ENCODE peak calls at places on chromosomes 5 and 9, in ten cellular contexts. One of them, this sample, is unnamed.

GRCh38 chr9:70220216-70220615 is 38.6 kb upstream of the SMC5 start:
- DNase-seq in DMS 273 treated with DMSO at 0.1 percent for 48 hours: no peak
- DNase-seq in immature natural killer cell: no peak
- DNase-seq in fibroblast of the aortic adventitia: no peak
- DNase-seq in stimulated activated CD8-positive, alpha-beta memory T cell treated with anti-CD3 and anti-CD28 coated beads, Interleukin-4, amount 100 ng/mL, for 24 hours: no peak
- DNase-seq in stimulated activated effector memory CD8-positive, alpha-beta T cell treated with anti-CD3 and anti-CD28 coated beads, Interleukin-12 subunit alpha, Interleukin-12 subunit beta, amount 100 ng/mL, for 72 hours: no peak
- DNase-seq in Calu3: no peak
- DNase-seq in CD8-positive, alpha-beta memory T cell: no peak
- DNase-seq in cardiac septum: no peak
- DNase-seq in lung microvascular endothelial cell: no peak
- DNase-seq in this sample: no peak

GRCh38 chr5:44881266-44881665 is 72.5 kb downstream of the MRPS30 start:
- DNase-seq in DMS 273 treated with DMSO at 0.1 percent for 48 hours: no peak
- DNase-seq in lung microvascular endothelial cell: no peak
- DNase-seq in Calu3: peak
- DNase-seq in immature natural killer cell: no peak
- DNase-seq in fibroblast of the aortic adventitia: no peak
- DNase-seq in stimulated activated effector memory CD8-positive, alpha-beta T cell treated with anti-CD3 and anti-CD28 coated beads, Interleukin-12 subunit alpha, Interleukin-12 subunit beta, amount 100 ng/mL, for 72 hours: no peak
- DNase-seq in cardiac septum: no peak
- DNase-seq in stimulated activated CD8-positive, alpha-beta memory T cell treated with anti-CD3 and anti-CD28 coated beads, Interleukin-4, amount 100 ng/mL, for 24 hours: no peak
- DNase-seq in CD8-positive, alpha-beta memory T cell: no peak
- DNase-seq in this sample: no peak

GRCh38 chr5:144191998-144192397 is 21.3 kb downstream of the KCTD16 start:
- DNase-seq in stimulated activated CD8-positive, alpha-beta memory T cell treated with anti-CD3 and anti-CD28 coated beads, Interleukin-4, amount 100 ng/mL, for 24 hours: no peak
- DNase-seq in fibroblast of the aortic adventitia: peak
- DNase-seq in stimulated activated effector memory CD8-positive, alpha-beta T cell treated with anti-CD3 and anti-CD28 coated beads, Interleukin-12 subunit alpha, Interleukin-12 subunit beta, amount 100 ng/mL, for 72 hours: no peak
- DNase-seq in lung microvascular endothelial cell: peak
- DNase-seq in CD8-positive, alpha-beta memory T cell: peak
- DNase-seq in DMS 273 treated with DMSO at 0.1 percent for 48 hours: no peak
- DNase-seq in Calu3: peak
- DNase-seq in immature natural killer cell: peak
- DNase-seq in cardiac septum: no peak
- DNase-seq in this sample: no peak

GRCh38 chr5:148186248-148187003 is 16.4 kb upstream of the SPINK6 start:
- DNase-seq in CD8-positive, alpha-beta memory T cell: no peak
- DNase-seq in Calu3: peak
- DNase-seq in fibroblast of the aortic adventitia: peak
- DNase-seq in stimulated activated effector memory CD8-positive, alpha-beta T cell treated with anti-CD3 and anti-CD28 coated beads, Interleukin-12 subunit alpha, Interleukin-12 subunit beta, amount 100 ng/mL, for 72 hours: no peak
- DNase-seq in lung microvascular endothelial cell: peak
- DNase-seq in stimulated activated CD8-positive, alpha-beta memory T cell treated with anti-CD3 and anti-CD28 coated beads, Interleukin-4, amount 100 ng/mL, for 24 hours: no peak
- DNase-seq in cardiac septum: no peak
- DNase-seq in DMS 273 treated with DMSO at 0.1 percent for 48 hours: no peak
- DNase-seq in immature natural killer cell: no peak
- DNase-seq in this sample: no peak

GRCh38 chr9:130029223-130029583 is 13.8 kb downstream of the FNBP1 start:
- DNase-seq in DMS 273 treated with DMSO at 0.1 percent for 48 hours: no peak
- DNase-seq in CD8-positive, alpha-beta memory T cell: no peak
- DNase-seq in lung microvascular endothelial cell: no peak
- DNase-seq in Calu3: no peak
- DNase-seq in stimulated activated CD8-positive, alpha-beta memory T cell treated with anti-CD3 and anti-CD28 coated beads, Interleukin-4, amount 100 ng/mL, for 24 hours: no peak
- DNase-seq in stimulated activated effector memory CD8-positive, alpha-beta T cell treated with anti-CD3 and anti-CD28 coated beads, Interleukin-12 subunit alpha, Interleukin-12 subunit beta, amount 100 ng/mL, for 72 hours: no peak
- DNase-seq in cardiac septum: no peak
- DNase-seq in fibroblast of the aortic adventitia: no peak
- DNase-seq in immature natural killer cell: no peak
- DNase-seq in this sample: no peak

GRCh38 chr5:105684799-105685198 is 1985.9 kb downstream of the EFNA5 start:
- DNase-seq in immature natural killer cell: no peak
- DNase-seq in DMS 273 treated with DMSO at 0.1 percent for 48 hours: no peak
- DNase-seq in cardiac septum: no peak
- DNase-seq in fibroblast of the aortic adventitia: no peak
- DNase-seq in stimulated activated CD8-positive, alpha-beta memory T cell treated with anti-CD3 and anti-CD28 coated beads, Interleukin-4, amount 100 ng/mL, for 24 hours: no peak
- DNase-seq in Calu3: no peak
- DNase-seq in CD8-positive, alpha-beta memory T cell: no peak
- DNase-seq in stimulated activated effector memory CD8-positive, alpha-beta T cell treated with anti-CD3 and anti-CD28 coated beads, Interleukin-12 subunit alpha, Interleukin-12 subunit beta, amount 100 ng/mL, for 72 hours: no peak
- DNase-seq in lung microvascular endothelial cell: no peak
- DNase-seq in this sample: no peak

GRCh38 chr9:29697011-29697410 is 2123.7 kb upstream of the C9orf72 start:
- DNase-seq in CD8-positive, alpha-beta memory T cell: no peak
- DNase-seq in lung microvascular endothelial cell: no peak
- DNase-seq in stimulated activated effector memory CD8-positive, alpha-beta T cell treated with anti-CD3 and anti-CD28 coated beads, Interleukin-12 subunit alpha, Interleukin-12 subunit beta, amount 100 ng/mL, for 72 hours: no peak
- DNase-seq in DMS 273 treated with DMSO at 0.1 percent for 48 hours: no peak
- DNase-seq in fibroblast of the aortic adventitia: peak
- DNase-seq in immature natural killer cell: no peak
- DNase-seq in stimulated activated CD8-positive, alpha-beta memory T cell treated with anti-CD3 and anti-CD28 coated beads, Interleukin-4, amount 100 ng/mL, for 24 hours: no peak
- DNase-seq in Calu3: no peak
- DNase-seq in cardiac septum: no peak
- DNase-seq in this sample: no peak

GRCh38 chr5:65462139-65462705 is 19.5 kb downstream of the ADAMTS6 start:
- DNase-seq in Calu3: no peak
- DNase-seq in CD8-positive, alpha-beta memory T cell: no peak
- DNase-seq in fibroblast of the aortic adventitia: peak
- DNase-seq in DMS 273 treated with DMSO at 0.1 percent for 48 hours: no peak
- DNase-seq in immature natural killer cell: no peak
- DNase-seq in cardiac septum: no peak
- DNase-seq in stimulated activated CD8-positive, alpha-beta memory T cell treated with anti-CD3 and anti-CD28 coated beads, Interleukin-4, amount 100 ng/mL, for 24 hours: no peak
- DNase-seq in stimulated activated effector memory CD8-positive, alpha-beta T cell treated with anti-CD3 and anti-CD28 coated beads, Interleukin-12 subunit alpha, Interleukin-12 subunit beta, amount 100 ng/mL, for 72 hours: no peak
- DNase-seq in lung microvascular endothelial cell: no peak
- DNase-seq in this sample: no peak

GRCh38 chr5:140481758-140482157 is 65.7 kb upstream of the EIF4EBP3 start:
- DNase-seq in DMS 273 treated with DMSO at 0.1 percent for 48 hours: no peak
- DNase-seq in cardiac septum: no peak
- DNase-seq in CD8-positive, alpha-beta memory T cell: no peak
- DNase-seq in lung microvascular endothelial cell: peak
- DNase-seq in immature natural killer cell: no peak
- DNase-seq in Calu3: no peak
- DNase-seq in stimulated activated CD8-positive, alpha-beta memory T cell treated with anti-CD3 and anti-CD28 coated beads, Interleukin-4, amount 100 ng/mL, for 24 hours: no peak
- DNase-seq in stimulated activated effector memory CD8-positive, alpha-beta T cell treated with anti-CD3 and anti-CD28 coated beads, Interleukin-12 subunit alpha, Interleukin-12 subunit beta, amount 100 ng/mL, for 72 hours: no peak
- DNase-seq in fibroblast of the aortic adventitia: peak
- DNase-seq in this sample: no peak

GRCh38 chr9:136886610-136887597 is 588 bp downstream of the TRAF2 start:
- DNase-seq in CD8-positive, alpha-beta memory T cell: no peak
- DNase-seq in immature natural killer cell: peak
- DNase-seq in Calu3: peak
- DNase-seq in fibroblast of the aortic adventitia: peak
- DNase-seq in stimulated activated effector memory CD8-positive, alpha-beta T cell treated with anti-CD3 and anti-CD28 coated beads, Interleukin-12 subunit alpha, Interleukin-12 subunit beta, amount 100 ng/mL, for 72 hours: no peak
- DNase-seq in DMS 273 treated with DMSO at 0.1 percent for 48 hours: no peak
- DNase-seq in cardiac septum: no peak
- DNase-seq in stimulated activated CD8-positive, alpha-beta memory T cell treated with anti-CD3 and anti-CD28 coated beads, Interleukin-4, amount 100 ng/mL, for 24 hours: peak
- DNase-seq in lung microvascular endothelial cell: peak
- DNase-seq in this sample: peak

GRCh38 chr9:125971050-125971449 is 223.9 kb downstream of the PBX3 start:
- DNase-seq in DMS 273 treated with DMSO at 0.1 percent for 48 hours: no peak
- DNase-seq in CD8-positive, alpha-beta memory T cell: no peak
- DNase-seq in cardiac septum: no peak
- DNase-seq in immature natural killer cell: no peak
- DNase-seq in Calu3: no peak
- DNase-seq in lung microvascular endothelial cell: no peak
- DNase-seq in stimulated activated CD8-positive, alpha-beta memory T cell treated with anti-CD3 and anti-CD28 coated beads, Interleukin-4, amount 100 ng/mL, for 24 hours: no peak
- DNase-seq in fibroblast of the aortic adventitia: no peak
- DNase-seq in stimulated activated effector memory CD8-positive, alpha-beta T cell treated with anti-CD3 and anti-CD28 coated beads, Interleukin-12 subunit alpha, Interleukin-12 subunit beta, amount 100 ng/mL, for 72 hours: no peak
- DNase-seq in this sample: no peak

GRCh38 chr5:125486634-125487033 is 740.2 kb upstream of the ZNF608 start:
- DNase-seq in DMS 273 treated with DMSO at 0.1 percent for 48 hours: no peak
- DNase-seq in fibroblast of the aortic adventitia: peak
- DNase-seq in stimulated activated effector memory CD8-positive, alpha-beta T cell treated with anti-CD3 and anti-CD28 coated beads, Interleukin-12 subunit alpha, Interleukin-12 subunit beta, amount 100 ng/mL, for 72 hours: no peak
- DNase-seq in lung microvascular endothelial cell: peak
- DNase-seq in Calu3: no peak
- DNase-seq in cardiac septum: no peak
- DNase-seq in stimulated activated CD8-positive, alpha-beta memory T cell treated with anti-CD3 and anti-CD28 coated beads, Interleukin-4, amount 100 ng/mL, for 24 hours: no peak
- DNase-seq in immature natural killer cell: no peak
- DNase-seq in CD8-positive, alpha-beta memory T cell: no peak
- DNase-seq in this sample: no peak

GRCh38 chr5:177427211-177427822 is 841 bp downstream of the GRK6 start:
- DNase-seq in lung microvascular endothelial cell: peak
- DNase-seq in CD8-positive, alpha-beta memory T cell: no peak
- DNase-seq in DMS 273 treated with DMSO at 0.1 percent for 48 hours: no peak
- DNase-seq in fibroblast of the aortic adventitia: no peak
- DNase-seq in stimulated activated CD8-positive, alpha-beta memory T cell treated with anti-CD3 and anti-CD28 coated beads, Interleukin-4, amount 100 ng/mL, for 24 hours: no peak
- DNase-seq in immature natural killer cell: no peak
- DNase-seq in stimulated activated effector memory CD8-positive, alpha-beta T cell treated with anti-CD3 and anti-CD28 coated beads, Interleukin-12 subunit alpha, Interleukin-12 subunit beta, amount 100 ng/mL, for 72 hours: no peak
- DNase-seq in Calu3: no peak
- DNase-seq in cardiac septum: no peak
- DNase-seq in this sample: no peak

GRCh38 chr9:76463211-76463610 is 4.2 kb downstream of the GCNT1 start:
- DNase-seq in cardiac septum: no peak
- DNase-seq in CD8-positive, alpha-beta memory T cell: no peak
- DNase-seq in fibroblast of the aortic adventitia: no peak
- DNase-seq in stimulated activated effector memory CD8-positive, alpha-beta T cell treated with anti-CD3 and anti-CD28 coated beads, Interleukin-12 subunit alpha, Interleukin-12 subunit beta, amount 100 ng/mL, for 72 hours: no peak
- DNase-seq in stimulated activated CD8-positive, alpha-beta memory T cell treated with anti-CD3 and anti-CD28 coated beads, Interleukin-4, amount 100 ng/mL, for 24 hours: no peak
- DNase-seq in Calu3: no peak
- DNase-seq in immature natural killer cell: no peak
- DNase-seq in DMS 273 treated with DMSO at 0.1 percent for 48 hours: no peak
- DNase-seq in lung microvascular endothelial cell: no peak
- DNase-seq in this sample: no peak

GRCh38 chr5:139642213-139642612 is 5.9 kb upstream of the CXXC5 start:
- DNase-seq in stimulated activated effector memory CD8-positive, alpha-beta T cell treated with anti-CD3 and anti-CD28 coated beads, Interleukin-12 subunit alpha, Interleukin-12 subunit beta, amount 100 ng/mL, for 72 hours: no peak
- DNase-seq in Calu3: no peak
- DNase-seq in lung microvascular endothelial cell: no peak
- DNase-seq in stimulated activated CD8-positive, alpha-beta memory T cell treated with anti-CD3 and anti-CD28 coated beads, Interleukin-4, amount 100 ng/mL, for 24 hours: no peak
- DNase-seq in CD8-positive, alpha-beta memory T cell: no peak
- DNase-seq in fibroblast of the aortic adventitia: no peak
- DNase-seq in immature natural killer cell: no peak
- DNase-seq in DMS 273 treated with DMSO at 0.1 percent for 48 hours: no peak
- DNase-seq in cardiac septum: peak
- DNase-seq in this sample: no peak

GRCh38 chr5:77418601-77419591 is 73.2 kb downstream of the WDR41 start:
- DNase-seq in stimulated activated CD8-positive, alpha-beta memory T cell treated with anti-CD3 and anti-CD28 coated beads, Interleukin-4, amount 100 ng/mL, for 24 hours: no peak
- DNase-seq in DMS 273 treated with DMSO at 0.1 percent for 48 hours: no peak
- DNase-seq in cardiac septum: no peak
- DNase-seq in Calu3: no peak
- DNase-seq in CD8-positive, alpha-beta memory T cell: no peak
- DNase-seq in immature natural killer cell: no peak
- DNase-seq in stimulated activated effector memory CD8-positive, alpha-beta T cell treated with anti-CD3 and anti-CD28 coated beads, Interleukin-12 subunit alpha, Interleukin-12 subunit beta, amount 100 ng/mL, for 72 hours: no peak
- DNase-seq in fibroblast of the aortic adventitia: no peak
- DNase-seq in lung microvascular endothelial cell: no peak
- DNase-seq in this sample: no peak

GRCh38 chr9:133247632-133248031 is 27.4 kb downstream of the ABO start:
- DNase-seq in fibroblast of the aortic adventitia: no peak
- DNase-seq in immature natural killer cell: no peak
- DNase-seq in stimulated activated CD8-positive, alpha-beta memory T cell treated with anti-CD3 and anti-CD28 coated beads, Interleukin-4, amount 100 ng/mL, for 24 hours: no peak
- DNase-seq in CD8-positive, alpha-beta memory T cell: no peak
- DNase-seq in stimulated activated effector memory CD8-positive, alpha-beta T cell treated with anti-CD3 and anti-CD28 coated beads, Interleukin-12 subunit alpha, Interleukin-12 subunit beta, amount 100 ng/mL, for 72 hours: no peak
- DNase-seq in cardiac septum: no peak
- DNase-seq in lung microvascular endothelial cell: no peak
- DNase-seq in Calu3: no peak
- DNase-seq in DMS 273 treated with DMSO at 0.1 percent for 48 hours: no peak
- DNase-seq in this sample: no peak

GRCh38 chr9:130200038-130200979 is 28.1 kb downstream of the NCS1 start:
- DNase-seq in stimulated activated effector memory CD8-positive, alpha-beta T cell treated with anti-CD3 and anti-CD28 coated beads, Interleukin-12 subunit alpha, Interleukin-12 subunit beta, amount 100 ng/mL, for 72 hours: no peak
- DNase-seq in Calu3: no peak
- DNase-seq in DMS 273 treated with DMSO at 0.1 percent for 48 hours: no peak
- DNase-seq in CD8-positive, alpha-beta memory T cell: no peak
- DNase-seq in stimulated activated CD8-positive, alpha-beta memory T cell treated with anti-CD3 and anti-CD28 coated beads, Interleukin-4, amount 100 ng/mL, for 24 hours: no peak
- DNase-seq in cardiac septum: no peak
- DNase-seq in immature natural killer cell: no peak
- DNase-seq in fibroblast of the aortic adventitia: no peak
- DNase-seq in lung microvascular endothelial cell: no peak
- DNase-seq in this sample: no peak

GRCh38 chr5:145944328-145944727 is 8.0 kb downstream of the SH3RF2 start:
- DNase-seq in stimulated activated effector memory CD8-positive, alpha-beta T cell treated with anti-CD3 and anti-CD28 coated beads, Interleukin-12 subunit alpha, Interleukin-12 subunit beta, amount 100 ng/mL, for 72 hours: no peak
- DNase-seq in lung microvascular endothelial cell: no peak
- DNase-seq in DMS 273 treated with DMSO at 0.1 percent for 48 hours: no peak
- DNase-seq in immature natural killer cell: no peak
- DNase-seq in CD8-positive, alpha-beta memory T cell: no peak
- DNase-seq in fibroblast of the aortic adventitia: no peak
- DNase-seq in stimulated activated CD8-positive, alpha-beta memory T cell treated with anti-CD3 and anti-CD28 coated beads, Interleukin-4, amount 100 ng/mL, for 24 hours: no peak
- DNase-seq in Calu3: no peak
- DNase-seq in cardiac septum: no peak
- DNase-seq in this sample: no peak

GRCh38 chr5:112743631-112744030 is 5.9 kb downstream of the APC start:
- DNase-seq in immature natural killer cell: no peak
- DNase-seq in Calu3: no peak
- DNase-seq in fibroblast of the aortic adventitia: no peak
- DNase-seq in cardiac septum: no peak
- DNase-seq in lung microvascular endothelial cell: no peak
- DNase-seq in DMS 273 treated with DMSO at 0.1 percent for 48 hours: no peak
- DNase-seq in stimulated activated CD8-positive, alpha-beta memory T cell treated with anti-CD3 and anti-CD28 coated beads, Interleukin-4, amount 100 ng/mL, for 24 hours: no peak
- DNase-seq in stimulated activated effector memory CD8-positive, alpha-beta T cell treated with anti-CD3 and anti-CD28 coated beads, Interleukin-12 subunit alpha, Interleukin-12 subunit beta, amount 100 ng/mL, for 72 hours: no peak
- DNase-seq in CD8-positive, alpha-beta memory T cell: no peak
- DNase-seq in this sample: no peak

GRCh38 chr5:36792560-36793180 is 83.9 kb upstream of the NIPBL start:
- DNase-seq in lung microvascular endothelial cell: no peak
- DNase-seq in cardiac septum: no peak
- DNase-seq in Calu3: no peak
- DNase-seq in stimulated activated CD8-positive, alpha-beta memory T cell treated with anti-CD3 and anti-CD28 coated beads, Interleukin-4, amount 100 ng/mL, for 24 hours: no peak
- DNase-seq in immature natural killer cell: no peak
- DNase-seq in CD8-positive, alpha-beta memory T cell: no peak
- DNase-seq in fibroblast of the aortic adventitia: no peak
- DNase-seq in DMS 273 treated with DMSO at 0.1 percent for 48 hours: no peak
- DNase-seq in stimulated activated effector memory CD8-positive, alpha-beta T cell treated with anti-CD3 and anti-CD28 coated beads, Interleukin-12 subunit alpha, Interleukin-12 subunit beta, amount 100 ng/mL, for 72 hours: no peak
- DNase-seq in this sample: no peak

GRCh38 chr5:113047234-113047633 is 70.6 kb downstream of the DCP2 start:
- DNase-seq in DMS 273 treated with DMSO at 0.1 percent for 48 hours: no peak
- DNase-seq in fibroblast of the aortic adventitia: peak
- DNase-seq in lung microvascular endothelial cell: no peak
- DNase-seq in stimulated activated effector memory CD8-positive, alpha-beta T cell treated with anti-CD3 and anti-CD28 coated beads, Interleukin-12 subunit alpha, Interleukin-12 subunit beta, amount 100 ng/mL, for 72 hours: no peak
- DNase-seq in CD8-positive, alpha-beta memory T cell: no peak
- DNase-seq in immature natural killer cell: no peak
- DNase-seq in cardiac septum: no peak
- DNase-seq in Calu3: peak
- DNase-seq in stimulated activated CD8-positive, alpha-beta memory T cell treated with anti-CD3 and anti-CD28 coated beads, Interleukin-4, amount 100 ng/mL, for 24 hours: no peak
- DNase-seq in this sample: no peak

GRCh38 chr5:108560581-108560980 is 178.7 kb upstream of the FBXL17 start:
- DNase-seq in stimulated activated CD8-positive, alpha-beta memory T cell treated with anti-CD3 and anti-CD28 coated beads, Interleukin-4, amount 100 ng/mL, for 24 hours: no peak
- DNase-seq in stimulated activated effector memory CD8-positive, alpha-beta T cell treated with anti-CD3 and anti-CD28 coated beads, Interleukin-12 subunit alpha, Interleukin-12 subunit beta, amount 100 ng/mL, for 72 hours: no peak
- DNase-seq in fibroblast of the aortic adventitia: peak
- DNase-seq in cardiac septum: no peak
- DNase-seq in lung microvascular endothelial cell: no peak
- DNase-seq in DMS 273 treated with DMSO at 0.1 percent for 48 hours: no peak
- DNase-seq in CD8-positive, alpha-beta memory T cell: no peak
- DNase-seq in immature natural killer cell: no peak
- DNase-seq in Calu3: no peak
- DNase-seq in this sample: no peak

GRCh38 chr5:60493372-60493771 is 206.6 kb downstream of the DEPDC1B start:
- DNase-seq in cardiac septum: no peak
- DNase-seq in immature natural killer cell: no peak
- DNase-seq in fibroblast of the aortic adventitia: no peak
- DNase-seq in Calu3: no peak
- DNase-seq in stimulated activated CD8-positive, alpha-beta memory T cell treated with anti-CD3 and anti-CD28 coated beads, Interleukin-4, amount 100 ng/mL, for 24 hours: no peak
- DNase-seq in stimulated activated effector memory CD8-positive, alpha-beta T cell treated with anti-CD3 and anti-CD28 coated beads, Interleukin-12 subunit alpha, Interleukin-12 subunit beta, amount 100 ng/mL, for 72 hours: no peak
- DNase-seq in lung microvascular endothelial cell: no peak
- DNase-seq in CD8-positive, alpha-beta memory T cell: no peak
- DNase-seq in DMS 273 treated with DMSO at 0.1 percent for 48 hours: no peak
- DNase-seq in this sample: no peak

GRCh38 chr5:151202381-151203139 is 21.3 kb downstream of the CCDC69 start:
- DNase-seq in stimulated activated effector memory CD8-positive, alpha-beta T cell treated with anti-CD3 and anti-CD28 coated beads, Interleukin-12 subunit alpha, Interleukin-12 subunit beta, amount 100 ng/mL, for 72 hours: no peak
- DNase-seq in Calu3: no peak
- DNase-seq in CD8-positive, alpha-beta memory T cell: peak
- DNase-seq in DMS 273 treated with DMSO at 0.1 percent for 48 hours: no peak
- DNase-seq in immature natural killer cell: peak
- DNase-seq in lung microvascular endothelial cell: peak
- DNase-seq in cardiac septum: no peak
- DNase-seq in stimulated activated CD8-positive, alpha-beta memory T cell treated with anti-CD3 and anti-CD28 coated beads, Interleukin-4, amount 100 ng/mL, for 24 hours: no peak
- DNase-seq in fibroblast of the aortic adventitia: peak
- DNase-seq in this sample: no peak

GRCh38 chr5:58185397-58186195 is 274.3 kb downstream of the PLK2 start:
- DNase-seq in lung microvascular endothelial cell: no peak
- DNase-seq in DMS 273 treated with DMSO at 0.1 percent for 48 hours: no peak
- DNase-seq in fibroblast of the aortic adventitia: no peak
- DNase-seq in cardiac septum: no peak
- DNase-seq in stimulated activated effector memory CD8-positive, alpha-beta T cell treated with anti-CD3 and anti-CD28 coated beads, Interleukin-12 subunit alpha, Interleukin-12 subunit beta, amount 100 ng/mL, for 72 hours: no peak
- DNase-seq in immature natural killer cell: no peak
- DNase-seq in stimulated activated CD8-positive, alpha-beta memory T cell treated with anti-CD3 and anti-CD28 coated beads, Interleukin-4, amount 100 ng/mL, for 24 hours: no peak
- DNase-seq in CD8-positive, alpha-beta memory T cell: no peak
- DNase-seq in Calu3: peak
- DNase-seq in this sample: no peak

GRCh38 chr5:151023047-151023615 is 2.7 kb downstream of the GPX3 start:
- DNase-seq in fibroblast of the aortic adventitia: peak
- DNase-seq in stimulated activated effector memory CD8-positive, alpha-beta T cell treated with anti-CD3 and anti-CD28 coated beads, Interleukin-12 subunit alpha, Interleukin-12 subunit beta, amount 100 ng/mL, for 72 hours: no peak
- DNase-seq in CD8-positive, alpha-beta memory T cell: no peak
- DNase-seq in lung microvascular endothelial cell: peak
- DNase-seq in cardiac septum: peak
- DNase-seq in immature natural killer cell: no peak
- DNase-seq in DMS 273 treated with DMSO at 0.1 percent for 48 hours: no peak
- DNase-seq in stimulated activated CD8-positive, alpha-beta memory T cell treated with anti-CD3 and anti-CD28 coated beads, Interleukin-4, amount 100 ng/mL, for 24 hours: no peak
- DNase-seq in Calu3: no peak
- DNase-seq in this sample: no peak

GRCh38 chr5:14816999-14817761 is 54.4 kb downstream of the ANKH start:
- DNase-seq in immature natural killer cell: peak
- DNase-seq in CD8-positive, alpha-beta memory T cell: no peak
- DNase-seq in DMS 273 treated with DMSO at 0.1 percent for 48 hours: no peak
- DNase-seq in stimulated activated CD8-positive, alpha-beta memory T cell treated with anti-CD3 and anti-CD28 coated beads, Interleukin-4, amount 100 ng/mL, for 24 hours: no peak
- DNase-seq in fibroblast of the aortic adventitia: peak
- DNase-seq in cardiac septum: no peak
- DNase-seq in lung microvascular endothelial cell: peak
- DNase-seq in Calu3: no peak
- DNase-seq in stimulated activated effector memory CD8-positive, alpha-beta T cell treated with anti-CD3 and anti-CD28 coated beads, Interleukin-12 subunit alpha, Interleukin-12 subunit beta, amount 100 ng/mL, for 72 hours: peak
- DNase-seq in this sample: no peak